ENCODE peak calls at places on chromosomes 6 and 20, in nine cellular contexts. One of them, this sample, is unnamed.

GRCh38 chr20:62243906-62244515 is 5.7 kb downstream of the OSBPL2 start:
- DNase-seq in stimulated activated CD8-positive, alpha-beta memory T cell treated with anti-CD3 and anti-CD28 coated beads, Interleukin-15, amount 100 ng/mL, for 24 hours: no peak
- DNase-seq in pancreas: peak
- DNase-seq in HepG2: no peak
- DNase-seq in fibroblast of the aortic adventitia: no peak
- DNase-seq in left ventricle myocardium inferior: no peak
- DNase-seq in left ventricle myocardium superior: no peak
- DNase-seq in psoas muscle: no peak
- DNase-seq in stimulated activated naive B cell treated with anti-CD40 and anti-IgM and Interleukin-4, amounts not matched to agents 10 μg/mL and 1 μg/mL and 100 μg/mL, for 72 hours: no peak
- DNase-seq in this sample: no peak

GRCh38 chr20:3659492-3660261 is 3.5 kb downstream of the GFRA4 start:
- DNase-seq in HepG2: no peak
- DNase-seq in pancreas: no peak
- DNase-seq in stimulated activated CD8-positive, alpha-beta memory T cell treated with anti-CD3 and anti-CD28 coated beads, Interleukin-15, amount 100 ng/mL, for 24 hours: no peak
- DNase-seq in stimulated activated naive B cell treated with anti-CD40 and anti-IgM and Interleukin-4, amounts not matched to agents 10 μg/mL and 1 μg/mL and 100 μg/mL, for 72 hours: no peak
- DNase-seq in psoas muscle: peak
- DNase-seq in left ventricle myocardium inferior: no peak
- DNase-seq in left ventricle myocardium superior: no peak
- DNase-seq in fibroblast of the aortic adventitia: no peak
- DNase-seq in this sample: no peak

GRCh38 chr6:45727824-45728449 is 287.7 kb downstream of the CLIC5 start:
- DNase-seq in psoas muscle: no peak
- DNase-seq in pancreas: no peak
- DNase-seq in left ventricle myocardium inferior: no peak
- DNase-seq in stimulated activated CD8-positive, alpha-beta memory T cell treated with anti-CD3 and anti-CD28 coated beads, Interleukin-15, amount 100 ng/mL, for 24 hours: no peak
- DNase-seq in fibroblast of the aortic adventitia: no peak
- DNase-seq in HepG2: no peak
- DNase-seq in left ventricle myocardium superior: no peak
- DNase-seq in stimulated activated naive B cell treated with anti-CD40 and anti-IgM and Interleukin-4, amounts not matched to agents 10 μg/mL and 1 μg/mL and 100 μg/mL, for 72 hours: no peak
- DNase-seq in this sample: no peak

GRCh38 chr20:7773511-7773910 is 166.7 kb downstream of the HAO1 start:
- DNase-seq in psoas muscle: no peak
- DNase-seq in left ventricle myocardium superior: no peak
- DNase-seq in fibroblast of the aortic adventitia: peak
- DNase-seq in HepG2: no peak
- DNase-seq in stimulated activated naive B cell treated with anti-CD40 and anti-IgM and Interleukin-4, amounts not matched to agents 10 μg/mL and 1 μg/mL and 100 μg/mL, for 72 hours: no peak
- DNase-seq in pancreas: no peak
- DNase-seq in left ventricle myocardium inferior: no peak
- DNase-seq in stimulated activated CD8-positive, alpha-beta memory T cell treated with anti-CD3 and anti-CD28 coated beads, Interleukin-15, amount 100 ng/mL, for 24 hours: no peak
- DNase-seq in this sample: no peak

GRCh38 chr6:162854734-162855191 is 127.0 kb downstream of the PACRG start:
- DNase-seq in psoas muscle: no peak
- DNase-seq in left ventricle myocardium inferior: no peak
- DNase-seq in HepG2: no peak
- DNase-seq in left ventricle myocardium superior: no peak
- DNase-seq in stimulated activated CD8-positive, alpha-beta memory T cell treated with anti-CD3 and anti-CD28 coated beads, Interleukin-15, amount 100 ng/mL, for 24 hours: no peak
- DNase-seq in fibroblast of the aortic adventitia: no peak
- DNase-seq in stimulated activated naive B cell treated with anti-CD40 and anti-IgM and Interleukin-4, amounts not matched to agents 10 μg/mL and 1 μg/mL and 100 μg/mL, for 72 hours: no peak
- DNase-seq in pancreas: no peak
- DNase-seq in this sample: no peak

GRCh38 chr6:161439093-161439492 is 165.2 kb upstream of the AGPAT4 start:
- DNase-seq in left ventricle myocardium inferior: peak
- DNase-seq in HepG2: no peak
- DNase-seq in fibroblast of the aortic adventitia: peak
- DNase-seq in stimulated activated CD8-positive, alpha-beta memory T cell treated with anti-CD3 and anti-CD28 coated beads, Interleukin-15, amount 100 ng/mL, for 24 hours: no peak
- DNase-seq in stimulated activated naive B cell treated with anti-CD40 and anti-IgM and Interleukin-4, amounts not matched to agents 10 μg/mL and 1 μg/mL and 100 μg/mL, for 72 hours: no peak
- DNase-seq in psoas muscle: peak
- DNase-seq in left ventricle myocardium superior: peak
- DNase-seq in pancreas: peak
- DNase-seq in this sample: no peak

GRCh38 chr20:35695245-35695749 is 3.9 kb downstream of the NFS1 start:
- DNase-seq in psoas muscle: no peak
- DNase-seq in left ventricle myocardium superior: no peak
- DNase-seq in fibroblast of the aortic adventitia: no peak
- DNase-seq in pancreas: no peak
- DNase-seq in stimulated activated CD8-positive, alpha-beta memory T cell treated with anti-CD3 and anti-CD28 coated beads, Interleukin-15, amount 100 ng/mL, for 24 hours: no peak
- DNase-seq in stimulated activated naive B cell treated with anti-CD40 and anti-IgM and Interleukin-4, amounts not matched to agents 10 μg/mL and 1 μg/mL and 100 μg/mL, for 72 hours: no peak
- DNase-seq in left ventricle myocardium inferior: no peak
- DNase-seq in HepG2: peak
- DNase-seq in this sample: no peak

GRCh38 chr20:63241272-63241671 is 5.6 kb downstream of the BIRC7 start:
- DNase-seq in HepG2: no peak
- DNase-seq in stimulated activated CD8-positive, alpha-beta memory T cell treated with anti-CD3 and anti-CD28 coated beads, Interleukin-15, amount 100 ng/mL, for 24 hours: no peak
- DNase-seq in fibroblast of the aortic adventitia: no peak
- DNase-seq in pancreas: no peak
- DNase-seq in left ventricle myocardium superior: no peak
- DNase-seq in psoas muscle: no peak
- DNase-seq in stimulated activated naive B cell treated with anti-CD40 and anti-IgM and Interleukin-4, amounts not matched to agents 10 μg/mL and 1 μg/mL and 100 μg/mL, for 72 hours: no peak
- DNase-seq in left ventricle myocardium inferior: no peak
- DNase-seq in this sample: no peak

GRCh38 chr20:54350415-54350814 is 125.0 kb upstream of the DOK5 start:
- DNase-seq in stimulated activated naive B cell treated with anti-CD40 and anti-IgM and Interleukin-4, amounts not matched to agents 10 μg/mL and 1 μg/mL and 100 μg/mL, for 72 hours: no peak
- DNase-seq in psoas muscle: no peak
- DNase-seq in HepG2: no peak
- DNase-seq in left ventricle myocardium inferior: no peak
- DNase-seq in stimulated activated CD8-positive, alpha-beta memory T cell treated with anti-CD3 and anti-CD28 coated beads, Interleukin-15, amount 100 ng/mL, for 24 hours: no peak
- DNase-seq in pancreas: no peak
- DNase-seq in left ventricle myocardium superior: no peak
- DNase-seq in fibroblast of the aortic adventitia: peak
- DNase-seq in this sample: no peak

GRCh38 chr6:169789146-169789943 is 37.9 kb downstream of the ERMARD start:
- DNase-seq in HepG2: peak
- DNase-seq in stimulated activated CD8-positive, alpha-beta memory T cell treated with anti-CD3 and anti-CD28 coated beads, Interleukin-15, amount 100 ng/mL, for 24 hours: no peak
- DNase-seq in left ventricle myocardium inferior: no peak
- DNase-seq in fibroblast of the aortic adventitia: no peak
- DNase-seq in psoas muscle: no peak
- DNase-seq in left ventricle myocardium superior: no peak
- DNase-seq in pancreas: peak
- DNase-seq in stimulated activated naive B cell treated with anti-CD40 and anti-IgM and Interleukin-4, amounts not matched to agents 10 μg/mL and 1 μg/mL and 100 μg/mL, for 72 hours: no peak
- DNase-seq in this sample: no peak

This sample was measured in H1.